ENCODE peak calls at places on chromosomes 12 and 14, in six cellular contexts. One of them, this sample, is unnamed.

GRCh38 chr14:94407906-94408305 is 19.5 kb upstream of the SERPINA1 start:
- DNase-seq in GM12865: no peak
- DNase-seq in T-cell: no peak
- DNase-seq in tibial nerve: no peak
- DNase-seq in CD4-positive, CD25-positive, alpha-beta regulatory T cell: no peak
- DNase-seq in HEK293T: no peak
- DNase-seq in this sample: no peak

GRCh38 chr12:2389079-2389790 is 336.4 kb downstream of the CACNA1C start:
- DNase-seq in GM12865: no peak
- DNase-seq in T-cell: no peak
- DNase-seq in tibial nerve: no peak
- DNase-seq in CD4-positive, CD25-positive, alpha-beta regulatory T cell: no peak
- DNase-seq in HEK293T: no peak
- DNase-seq in this sample: no peak

GRCh38 chr12:108907861-108908302 is 28.0 kb downstream of the DAO start:
- DNase-seq in GM12865: no peak
- DNase-seq in T-cell: no peak
- DNase-seq in tibial nerve: no peak
- DNase-seq in CD4-positive, CD25-positive, alpha-beta regulatory T cell: no peak
- DNase-seq in HEK293T: no peak
- DNase-seq in this sample: no peak

GRCh38 chr12:2578191-2578590 is 216.6 kb upstream of the FKBP4 start:
- DNase-seq in GM12865: no peak
- DNase-seq in T-cell: no peak
- DNase-seq in tibial nerve: no peak
- DNase-seq in CD4-positive, CD25-positive, alpha-beta regulatory T cell: no peak
- DNase-seq in HEK293T: no peak
- DNase-seq in this sample: no peak

GRCh38 chr14:63855272-63855671 is 2.5 kb downstream of the SYNE2 start:
- DNase-seq in GM12865: no peak
- DNase-seq in T-cell: no peak
- DNase-seq in tibial nerve: no peak
- DNase-seq in CD4-positive, CD25-positive, alpha-beta regulatory T cell: no peak
- DNase-seq in HEK293T: no peak
- DNase-seq in this sample: no peak

GRCh38 chr12:95412826-95413311 is 61.1 kb upstream of the METAP2 start:
- DNase-seq in GM12865: no peak
- DNase-seq in T-cell: no peak
- DNase-seq in tibial nerve: no peak
- DNase-seq in CD4-positive, CD25-positive, alpha-beta regulatory T cell: no peak
- DNase-seq in HEK293T: no peak
- DNase-seq in this sample: no peak

GRCh38 chr12:102169922-102170698 is 27.5 kb downstream of the PMCH start:
- DNase-seq in GM12865: peak
- DNase-seq in T-cell: no peak
- DNase-seq in tibial nerve: no peak
- DNase-seq in CD4-positive, CD25-positive, alpha-beta regulatory T cell: no peak
- DNase-seq in HEK293T: peak
- DNase-seq in this sample: peak

GRCh38 chr12:22289250-22289649 is 45.3 kb downstream of the ST8SIA1 start:
- DNase-seq in GM12865: no peak
- DNase-seq in T-cell: no peak
- DNase-seq in tibial nerve: no peak
- DNase-seq in CD4-positive, CD25-positive, alpha-beta regulatory T cell: no peak
- DNase-seq in HEK293T: no peak
- DNase-seq in this sample: no peak

GRCh38 chr12:55703976-55704761 is 3.5 kb downstream of the ITGA7 start:
- DNase-seq in GM12865: no peak
- DNase-seq in T-cell: no peak
- DNase-seq in tibial nerve: no peak
- DNase-seq in CD4-positive, CD25-positive, alpha-beta regulatory T cell: no peak
- DNase-seq in HEK293T: no peak
- DNase-seq in this sample: no peak

GRCh38 chr14:92956961-92957360 is 34.0 kb downstream of the CHGA start:
- DNase-seq in GM12865: no peak
- DNase-seq in T-cell: no peak
- DNase-seq in tibial nerve: no peak
- DNase-seq in CD4-positive, CD25-positive, alpha-beta regulatory T cell: no peak
- DNase-seq in HEK293T: no peak
- DNase-seq in this sample: no peak

GRCh38 chr14:103696027-103696402 is 19.2 kb downstream of the XRCC3 start:
- DNase-seq in GM12865: no peak
- DNase-seq in T-cell: no peak
- DNase-seq in tibial nerve: no peak
- DNase-seq in CD4-positive, CD25-positive, alpha-beta regulatory T cell: no peak
- DNase-seq in HEK293T: no peak
- DNase-seq in this sample: no peak